ENCODE peak calls at places on chromosomes 11 and 22, in eight cellular contexts. F is activated CD8-positive, alpha-beta T cell treated with anti-CD3 and anti-CD28 coated beads for 36 hours; M is RCC 7860; V is stimulated activated CD4-positive, alpha-beta T cell treated with anti-CD3 and anti-CD28 coated beads, Interleukin-2, amount 100 ng/mL, for 48 hours; R is germinal center; A is NCI-H2081; H is iPS-NIHi11; Q is BE2C. Y is an unnamed sample.

GRCh38 chr11:22778642-22779041 is 51.0 kb downstream of the SVIP start:
- DNase-seq in H (no peak), R (no peak), F (no peak), V (no peak), Q (no peak), M (no peak), A (peak), Y (peak)

GRCh38 chr22:40224702-40225101 is 47.0 kb downstream of the TNRC6B start:
- DNase-seq in R (no peak), V (no peak), Q (no peak), H (no peak), M (peak), A (no peak), F (peak), Y (no peak)

GRCh38 chr22:27531782-27532530 is 269.6 kb downstream of the MN1 start:
- DNase-seq in Q (no peak), M (peak), R (no peak), H (no peak), F (no peak), V (no peak), A (no peak), Y (no peak)

GRCh38 chr11:306645-307371 is 808 bp upstream of the IFITM2 start:
- DNase-seq in V (no peak), Q (no peak), M (no peak), F (no peak), A (no peak), H (no peak), R (no peak), Y (no peak)

GRCh38 chr11:129888451-129888850 is 6.9 kb downstream of the NFRKB start:
- DNase-seq in A (no peak), H (no peak), R (no peak), M (no peak), Q (no peak), V (no peak), F (peak), Y (no peak)

GRCh38 chr11:8503872-8504491 is 90.0 kb downstream of the STK33 start:
- DNase-seq in R (no peak), M (no peak), H (no peak), Q (no peak), V (no peak), A (no peak), F (no peak), Y (no peak)

GRCh38 chr11:65606876-65607613 is 7.0 kb downstream of the MAP3K11 start:
- DNase-seq in R (no peak), Q (peak), V (no peak), F (no peak), H (peak), M (no peak), A (peak), Y (no peak)

GRCh38 chr11:559712-560304 is 730 bp downstream of the LMNTD2 start:
- DNase-seq in V (no peak), A (no peak), R (no peak), M (peak), F (no peak), Q (no peak), H (no peak), Y (no peak)

GRCh38 chr11:126231725-126232459 is 20.3 kb downstream of the FAM118B start:
- DNase-seq in F (no peak), R (no peak), A (no peak), Q (no peak), M (no peak), V (no peak), H (no peak), Y (no peak)

GRCh38 chr22:18057568-18058209 is 20.1 kb upstream of the PEX26 start:
- DNase-seq in R (peak), A (no peak), M (peak), Q (no peak), V (no peak), H (no peak), F (no peak), Y (no peak)

GRCh38 chr11:128491195-128491936 is 96.0 kb downstream of the ETS1 start:
- DNase-seq in F (no peak), H (no peak), M (no peak), V (no peak), R (no peak), A (no peak), Q (no peak), Y (no peak)